ENCODE peak calls at places on chromosomes 7 and 10, in nine cellular contexts. E is GM12891, W is mammary epithelial cell, A is NCI-H524 treated with DMSO at 0.1 percent for 48 hours, T is astrocyte, S is tibial artery, O is GM13976, L is H9, N is aorta. H is an unnamed sample.
A peak's percentile ranks its signal among the peaks of the same experiment; 100 is the strongest.

GRCh38 chr10:48607356-48608278 is 2.7 kb upstream of the ARHGAP22 start:
- DNase-seq in S (no peak), O (no peak), T (no peak), L (no peak), N (no peak), A (no peak), E (no peak), W (no peak), H (no peak)

GRCh38 chr7:2876031-2876862 is 32.1 kb upstream of the GNA12 start:
- DNase-seq in L (no peak), S (no peak), T (peak; percentile 82), A (no peak), O (no peak), E (no peak), W (peak; percentile 94), N (no peak), H (no peak)

GRCh38 chr10:63120554-63120953 is 12.6 kb upstream of the NRBF2 start:
- DNase-seq in A (peak; percentile 77), N (no peak), O (no peak), L (no peak), W (peak; percentile 38), S (no peak), E (no peak), T (peak; percentile 99), H (no peak)

GRCh38 chr10:11921800-11922387 is 98.7 kb downstream of the PROSER2 start:
- DNase-seq in T (no peak), N (no peak), A (no peak), L (no peak), W (no peak), E (no peak), S (no peak), O (no peak), H (no peak)

GRCh38 chr10:20330246-20330645 is 514.0 kb downstream of the PLXDC2 start:
- DNase-seq in T (no peak), W (no peak), L (no peak), E (no peak), S (no peak), O (no peak), A (no peak), N (no peak), H (no peak)

GRCh38 chr7:116447436-116447835 is 52.1 kb upstream of the CAV2 start:
- DNase-seq in S (no peak), E (no peak), T (no peak), A (no peak), O (no peak), W (no peak), L (no peak), N (no peak), H (no peak)

GRCh38 chr7:20508109-20508508 is 107.4 kb upstream of the ABCB5 start:
- DNase-seq in O (no peak), E (no peak), N (no peak), L (no peak), A (no peak), T (no peak), W (peak; percentile 27), S (no peak), H (no peak)

GRCh38 chr7:50920031-50920635 is 137.4 kb upstream of the GRB10 start:
- DNase-seq in T (peak; percentile 47), E (no peak), A (no peak), N (no peak), O (no peak), L (no peak), S (no peak), W (no peak), H (no peak)

GRCh38 chr7:118452128-118452527 is 227.6 kb downstream of the ANKRD7 start:
- DNase-seq in T (no peak), E (no peak), W (no peak), S (no peak), A (no peak), L (no peak), N (no peak), O (no peak), H (no peak)

GRCh38 chr7:150568714-150569113 is 1.5 kb downstream of the GIMAP4 start:
- DNase-seq in O (no peak), W (no peak), T (no peak), S (no peak), L (no peak), A (no peak), N (no peak), E (no peak), H (no peak)

GRCh38 chr7:86930554-86931307 is 128.7 kb downstream of the ELAPOR2 start:
- DNase-seq in W (no peak), E (no peak), N (no peak), T (no peak), A (no peak), S (no peak), L (no peak), O (no peak), H (no peak)

GRCh38 chr7:35802649-35803048 is 1.8 kb downstream of the SEPTIN7 start:
- DNase-seq in S (no peak), E (no peak), L (no peak), T (peak; percentile 6), A (no peak), N (no peak), W (no peak), O (peak; percentile 27), H (peak; percentile 20)

GRCh38 chr10:129589546-129589945 is 122.5 kb downstream of the MGMT start:
- DNase-seq in W (no peak), T (no peak), A (no peak), S (no peak), L (no peak), E (no peak), N (no peak), O (no peak), H (no peak)

GRCh38 chr7:137953043-137953691 is 48.7 kb downstream of the CREB3L2 start:
- DNase-seq in L (no peak), N (no peak), W (no peak), T (peak; percentile 95), A (peak; percentile 54), E (no peak), S (no peak), O (no peak), H (no peak)

GRCh38 chr10:69506487-69506833 is 55.2 kb downstream of the TSPAN15 start:
- DNase-seq in E (no peak), W (no peak), S (no peak), L (no peak), A (no peak), T (no peak), O (peak; percentile 23), N (no peak), H (no peak)

GRCh38 chr10:128027306-128027705 is 98.9 kb downstream of the MKI67 start:
- DNase-seq in S (no peak), E (no peak), A (no peak), O (no peak), L (no peak), T (no peak), W (no peak), N (no peak), H (no peak)

GRCh38 chr7:40990841-40991240 is 712.0 kb downstream of the INHBA start:
- DNase-seq in S (no peak), O (no peak), L (no peak), E (no peak), N (no peak), W (no peak), T (peak; percentile 54), A (no peak), H (no peak)

GRCh38 chr10:119723624-119724023 is 2.2 kb upstream of the INPP5F start:
- DNase-seq in O (no peak), W (no peak), A (no peak), E (no peak), N (no peak), T (no peak), L (no peak), S (no peak), H (no peak)

GRCh38 chr10:45420453-45421192 is 46.6 kb downstream of the ALOX5 start:
- DNase-seq in W (peak; percentile 33), O (peak; percentile 73), L (no peak), N (peak; percentile 86), S (peak; percentile 82), E (peak; percentile 53), T (peak; percentile 51), A (peak; percentile 47), H (peak; percentile 70)

GRCh38 chr10:88733215-88733614 is 26.6 kb upstream of the LIPN start:
- DNase-seq in N (no peak), S (no peak), A (no peak), O (peak; percentile 40), L (no peak), W (no peak), E (no peak), T (no peak), H (peak; percentile 22)